ENCODE peak calls at places on chromosomes 5 and 9, in four cellular contexts. One of them, this sample, is unnamed.

GRCh38 chr5:175471628-175472027 is 6.7 kb upstream of the SFXN1 start:
- DNase-seq in endodermal cell: no peak
- DNase-seq in Calu3: no peak
- DNase-seq in CD8-positive, alpha-beta T cell: peak; percentile 31
- DNase-seq in this sample: no peak

GRCh38 chr5:149500922-149501582 is 50.2 kb downstream of the CSNK1A1 start:
- DNase-seq in CD8-positive, alpha-beta T cell: no peak
- DNase-seq in endodermal cell: no peak
- DNase-seq in Calu3: no peak
- DNase-seq in this sample: no peak

GRCh38 chr9:4933177-4933576 is 51.9 kb upstream of the JAK2 start:
- DNase-seq in CD8-positive, alpha-beta T cell: no peak
- DNase-seq in endodermal cell: no peak
- DNase-seq in Calu3: no peak
- DNase-seq in this sample: no peak

GRCh38 chr5:16842916-16843315 is 93.2 kb downstream of the MYO10 start:
- DNase-seq in CD8-positive, alpha-beta T cell: no peak
- DNase-seq in Calu3: no peak
- DNase-seq in endodermal cell: no peak
- DNase-seq in this sample: no peak

GRCh38 chr5:33166971-33167370 is 273.8 kb upstream of the TARS1 start:
- DNase-seq in endodermal cell: no peak
- DNase-seq in CD8-positive, alpha-beta T cell: no peak
- DNase-seq in Calu3: no peak
- DNase-seq in this sample: no peak

GRCh38 chr5:61966558-61966957 is 339.4 kb upstream of the KIF2A start:
- DNase-seq in Calu3: no peak
- DNase-seq in endodermal cell: no peak
- DNase-seq in CD8-positive, alpha-beta T cell: no peak
- DNase-seq in this sample: no peak

GRCh38 chr9:135156525-135157510 is 69.3 kb downstream of the OLFM1 start:
- DNase-seq in Calu3: peak; percentile 36
- DNase-seq in endodermal cell: peak; percentile 96
- DNase-seq in CD8-positive, alpha-beta T cell: no peak
- DNase-seq in this sample: peak; percentile 75

GRCh38 chr5:169268019-169268418 is 32.9 kb downstream of the SLIT3 start:
- DNase-seq in Calu3: no peak
- DNase-seq in CD8-positive, alpha-beta T cell: no peak
- DNase-seq in endodermal cell: no peak
- DNase-seq in this sample: no peak

GRCh38 chr9:91500509-91501011 is 76.9 kb upstream of the NFIL3 start:
- DNase-seq in Calu3: peak; percentile 37
- DNase-seq in endodermal cell: no peak
- DNase-seq in CD8-positive, alpha-beta T cell: no peak
- DNase-seq in this sample: no peak

GRCh38 chr9:71758785-71759184 is 9.5 kb downstream of the CEMIP2 start:
- DNase-seq in CD8-positive, alpha-beta T cell: no peak
- DNase-seq in endodermal cell: no peak
- DNase-seq in Calu3: peak; percentile 32
- DNase-seq in this sample: no peak

GRCh38 chr5:14178671-14179211 is 35.6 kb downstream of the TRIO start:
- DNase-seq in endodermal cell: peak; percentile 90
- DNase-seq in CD8-positive, alpha-beta T cell: no peak
- DNase-seq in Calu3: no peak
- DNase-seq in this sample: no peak

GRCh38 chr9:130453487-130453886 is 8.7 kb downstream of the ASS1 start:
- DNase-seq in Calu3: peak; percentile 72
- DNase-seq in endodermal cell: no peak
- DNase-seq in CD8-positive, alpha-beta T cell: no peak
- DNase-seq in this sample: peak; percentile 72

GRCh38 chr9:130454096-130454811 is 9.5 kb downstream of the ASS1 start:
- DNase-seq in endodermal cell: no peak
- DNase-seq in CD8-positive, alpha-beta T cell: no peak
- DNase-seq in Calu3: no peak
- DNase-seq in this sample: no peak

GRCh38 chr9:130451509-130452388 is 7.0 kb downstream of the ASS1 start:
- DNase-seq in CD8-positive, alpha-beta T cell: no peak
- DNase-seq in endodermal cell: peak; percentile 89
- DNase-seq in Calu3: peak; percentile 89
- DNase-seq in this sample: peak; percentile 92

GRCh38 chr9:130452835-130453234 is 8.1 kb downstream of the ASS1 start:
- DNase-seq in endodermal cell: no peak
- DNase-seq in CD8-positive, alpha-beta T cell: no peak
- DNase-seq in Calu3: no peak
- DNase-seq in this sample: no peak

DNA sequence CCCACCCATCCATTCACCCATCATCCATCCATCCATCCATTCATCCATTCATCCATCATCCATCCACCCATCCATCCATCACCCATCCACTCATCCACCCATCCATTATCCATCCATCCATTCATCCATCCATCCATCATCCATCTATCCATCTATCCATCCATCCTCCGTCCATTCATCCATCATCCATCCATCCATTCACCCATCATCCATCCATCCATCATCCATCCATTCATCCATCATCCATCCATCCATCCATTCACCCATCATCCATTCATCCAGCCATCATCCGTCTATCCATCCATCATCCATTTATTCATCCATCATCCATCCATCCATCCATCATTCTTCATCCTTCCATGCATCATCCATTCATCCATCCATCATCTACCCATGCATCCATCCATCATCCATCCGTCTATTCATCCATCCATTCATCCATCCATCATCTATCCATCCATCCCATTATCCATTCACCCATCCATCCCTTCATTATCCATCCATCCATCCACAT is 10.1 kb downstream of the ASS1 start:
- DNase-seq in Calu3: no peak
- DNase-seq in endodermal cell: no peak
- DNase-seq in CD8-positive, alpha-beta T cell: no peak
- DNase-seq in this sample: no peak
- TF ChIP-seq CTCF in Calu3: no peak
- TF ChIP-seq CTCF in endodermal cell: no peak
- TF ChIP-seq CTCF in CD8-positive, alpha-beta T cell: no peak
- TF ChIP-seq CTCF in this sample: no peak

DNA sequence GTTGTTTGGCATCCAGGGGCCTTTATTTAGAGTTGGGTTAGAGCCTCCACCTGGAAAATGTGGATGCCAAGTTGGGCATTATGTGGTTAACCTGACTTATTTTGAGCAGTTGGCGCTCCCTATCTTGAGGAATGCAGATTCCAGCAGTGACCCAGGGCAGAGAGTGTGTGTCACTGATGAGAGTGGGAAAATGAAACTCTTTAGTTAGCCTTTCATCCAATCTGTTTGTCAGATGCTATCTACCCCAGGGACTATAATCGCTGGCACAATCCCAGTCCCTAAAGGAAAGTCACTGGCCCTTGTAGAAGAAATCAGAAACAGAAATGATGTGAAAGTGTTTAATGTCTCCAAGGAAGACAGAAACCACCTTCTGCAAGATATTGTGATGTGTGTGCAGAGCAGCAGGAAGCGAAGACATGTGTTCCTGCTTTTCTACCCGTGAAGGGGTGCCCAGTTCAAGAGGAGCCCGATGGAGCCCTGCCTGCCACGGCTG is 10.2 kb upstream of the STING1 start:
- DNase-seq in endodermal cell: no peak
- DNase-seq in CD8-positive, alpha-beta T cell: no peak
- DNase-seq in Calu3: peak; percentile 53
- DNase-seq in this sample: no peak
- TF ChIP-seq CTCF in endodermal cell: no peak
- TF ChIP-seq CTCF in CD8-positive, alpha-beta T cell: no peak
- TF ChIP-seq CTCF in Calu3: no peak
- TF ChIP-seq CTCF in this sample: no peak

GRCh38 chr5:145450286-145450969 is 384.7 kb downstream of the PRELID2 start:
- DNase-seq in endodermal cell: no peak
- DNase-seq in Calu3: no peak
- DNase-seq in CD8-positive, alpha-beta T cell: no peak
- DNase-seq in this sample: no peak

GRCh38 chr5:145446412-145446811 is 388.7 kb downstream of the PRELID2 start:
- DNase-seq in endodermal cell: no peak
- DNase-seq in CD8-positive, alpha-beta T cell: no peak
- DNase-seq in Calu3: no peak
- DNase-seq in this sample: no peak

GRCh38 chr5:145445027-145445426 is 390.1 kb downstream of the PRELID2 start:
- DNase-seq in endodermal cell: no peak
- DNase-seq in CD8-positive, alpha-beta T cell: no peak
- DNase-seq in Calu3: no peak
- DNase-seq in this sample: no peak

DNA sequence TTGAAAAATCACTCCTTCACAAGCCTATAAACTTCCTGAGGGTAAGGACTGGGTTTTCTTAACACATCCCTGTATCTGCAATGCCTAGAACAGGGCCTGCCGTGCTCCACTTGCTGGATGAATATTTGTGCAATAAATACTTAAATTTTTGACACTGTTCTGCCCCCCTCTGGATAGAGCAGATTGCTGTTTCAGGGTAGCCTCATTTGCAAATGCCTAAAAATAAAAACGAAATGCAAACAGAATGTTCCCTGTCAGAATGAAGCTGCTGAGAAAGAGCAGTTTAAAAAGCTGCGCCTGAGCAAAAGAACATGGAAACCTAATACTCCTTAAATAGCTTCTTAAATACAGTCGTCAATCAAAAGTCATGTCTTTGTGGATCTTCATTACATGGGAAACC is 385.3 kb downstream of the PRELID2 start:
- DNase-seq in CD8-positive, alpha-beta T cell: no peak
- DNase-seq in Calu3: no peak
- DNase-seq in endodermal cell: no peak
- DNase-seq in this sample: no peak
- TF ChIP-seq CTCF in CD8-positive, alpha-beta T cell: no peak
- TF ChIP-seq CTCF in Calu3: no peak
- TF ChIP-seq CTCF in endodermal cell: no peak
- TF ChIP-seq CTCF in this sample: no peak

DNA sequence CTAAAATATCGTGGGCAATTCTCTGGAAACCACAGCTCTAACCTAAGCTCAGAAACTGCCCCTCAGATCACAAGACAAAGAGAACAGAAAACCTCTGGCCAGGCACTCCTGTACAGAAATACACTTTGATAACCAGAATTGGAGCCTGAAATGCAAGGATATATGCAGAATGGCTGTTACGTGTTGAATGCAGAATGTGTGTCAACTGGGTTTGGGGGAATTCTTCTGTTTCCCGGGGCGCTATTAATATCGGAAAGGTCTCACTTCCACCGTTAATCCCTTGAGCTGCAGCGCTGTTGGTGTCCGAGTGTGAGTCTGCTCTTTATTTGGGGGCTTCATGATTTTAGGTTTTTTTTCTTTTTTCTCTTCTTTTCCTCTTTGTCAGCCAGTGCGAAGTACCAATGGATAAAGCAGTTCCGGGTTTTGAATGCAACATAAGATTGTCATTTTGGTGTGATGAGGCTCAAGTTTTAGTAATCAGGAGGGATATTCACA is 1.2 kb downstream of the PIK3R1 start:
- DNase-seq in CD8-positive, alpha-beta T cell: no peak
- DNase-seq in Calu3: no peak
- DNase-seq in endodermal cell: no peak
- DNase-seq in this sample: no peak
- TF ChIP-seq CTCF in CD8-positive, alpha-beta T cell: no peak
- TF ChIP-seq CTCF in Calu3: no peak
- TF ChIP-seq CTCF in endodermal cell: no peak
- TF ChIP-seq CTCF in this sample: no peak

DNA sequence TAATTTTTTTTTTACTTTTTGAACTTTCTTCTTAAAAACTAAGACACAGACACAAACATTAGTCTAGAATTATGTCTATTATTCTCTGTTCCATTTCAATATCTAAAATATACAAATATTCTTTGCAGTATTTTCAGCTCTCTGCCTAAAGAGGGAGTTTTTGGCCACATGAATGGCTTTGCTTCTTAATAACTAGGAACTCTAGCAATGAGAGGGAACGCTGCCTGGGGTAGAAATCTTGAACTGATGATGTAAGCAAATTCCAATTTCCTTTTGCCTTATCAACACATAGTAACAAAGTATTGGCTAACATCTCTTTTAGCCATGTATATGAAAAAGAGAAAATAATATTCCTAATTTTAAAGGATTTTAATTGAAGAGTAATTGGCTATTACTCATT is 51.9 kb downstream of the SLC25A46 start:
- DNase-seq in endodermal cell: no peak
- DNase-seq in Calu3: no peak
- DNase-seq in CD8-positive, alpha-beta T cell: no peak
- DNase-seq in this sample: no peak
- TF ChIP-seq CTCF in endodermal cell: no peak
- TF ChIP-seq CTCF in Calu3: no peak
- TF ChIP-seq CTCF in CD8-positive, alpha-beta T cell: no peak
- TF ChIP-seq CTCF in this sample: no peak

This sample was measured in mesothelial cell of epicardium.